ENCODE peak calls at places on chromosomes 2 and 18, in six cellular contexts. Q is iris pigment epithelial cell; J is posterior vena cava; N is GM04504; C is choroid plexus epithelial cell; U is stimulated activated CD4-positive, alpha-beta T cell treated with anti-CD3 and anti-CD28 coated beads, Interleukin-12 subunit alpha, Interleukin-12 subunit beta, amount 100 ng/mL, for 48 hours. H is an unnamed sample.

GRCh38 chr18:68426731-68427315 is 288.1 kb downstream of the TMX3 start:
- DNase-seq in Q (peak), J (no peak), N (no peak), C (no peak), U (no peak), H (no peak)

GRCh38 chr18:49565656-49566055 is 3.8 kb downstream of the LIPG start:
- DNase-seq in Q (peak), J (no peak), N (no peak), C (peak), U (no peak), H (no peak)

GRCh38 chr2:102235491-102235890 is 48.7 kb downstream of the IL1RL2 start:
- DNase-seq in Q (no peak), J (no peak), N (no peak), C (peak), U (no peak), H (no peak)

GRCh38 chr2:196242131-196242620 is 70.8 kb upstream of the STK17B start:
- DNase-seq in Q (peak), J (no peak), N (no peak), C (no peak), U (no peak), H (no peak)

GRCh38 chr2:108956375-108956774 is 32.6 kb downstream of the EDAR start:
- DNase-seq in Q (no peak), J (no peak), N (no peak), C (no peak), U (no peak), H (no peak)

GRCh38 chr2:230770804-230771203 is 58.2 kb downstream of the CAB39 start:
- DNase-seq in Q (peak), J (no peak), N (no peak), C (peak), U (no peak), H (no peak)

GRCh38 chr2:73291093-73291460 is 2.3 kb downstream of the EGR4 start:
- DNase-seq in Q (peak), J (peak), N (no peak), C (peak), U (no peak), H (peak)

GRCh38 chr2:142290931-142291330 is 160.1 kb upstream of the LRP1B start:
- DNase-seq in Q (peak), J (no peak), N (no peak), C (peak), U (no peak), H (no peak)

GRCh38 chr2:226564667-226565066 is 235.0 kb downstream of the IRS1 start:
- DNase-seq in Q (no peak), J (no peak), N (no peak), C (no peak), U (no peak), H (no peak)

GRCh38 chr2:173818285-173818684 is 146.9 kb downstream of the SP3 start:
- DNase-seq in Q (no peak), J (no peak), N (no peak), C (no peak), U (no peak), H (no peak)

GRCh38 chr18:26466026-26466425 is 82.3 kb downstream of the KCTD1 start:
- DNase-seq in Q (no peak), J (no peak), N (no peak), C (no peak), U (no peak), H (no peak)

GRCh38 chr2:74481961-74482800 is 617 bp downstream of the CCDC142 start:
- DNase-seq in Q (no peak), J (peak), N (no peak), C (no peak), U (no peak), H (no peak)

GRCh38 chr2:9796056-9796792 is 47.0 kb upstream of the TAF1B start:
- DNase-seq in Q (no peak), J (no peak), N (no peak), C (no peak), U (no peak), H (no peak)

GRCh38 chr18:12593861-12594260 is 64.0 kb downstream of the SPIRE1 start:
- DNase-seq in Q (no peak), J (no peak), N (no peak), C (no peak), U (no peak), H (no peak)

GRCh38 chr2:153005051-153005450 is 286.6 kb downstream of the ARL6IP6 start:
- DNase-seq in Q (no peak), J (no peak), N (no peak), C (no peak), U (no peak), H (no peak)

GRCh38 chr2:232124309-232124708 is 162.8 kb downstream of the DIS3L2 start:
- DNase-seq in Q (no peak), J (no peak), N (no peak), C (no peak), U (no peak), H (no peak)

GRCh38 chr2:154446324-154446723 is 252.2 kb upstream of the KCNJ3 start:
- DNase-seq in Q (no peak), J (no peak), N (no peak), C (no peak), U (no peak), H (no peak)

GRCh38 chr2:674319-674985 is 2.8 kb downstream of the TMEM18 start:
- DNase-seq in Q (peak), J (no peak), N (no peak), C (no peak), U (no peak), H (no peak)

GRCh38 chr18:78969574-78970315 is 9.9 kb upstream of the SALL3 start:
- DNase-seq in Q (no peak), J (peak), N (no peak), C (no peak), U (no peak), H (no peak)

GRCh38 chr2:222399038-222399783 is 25.1 kb upstream of the SGPP2 start:
- DNase-seq in Q (no peak), J (no peak), N (no peak), C (no peak), U (no peak), H (no peak)

GRCh38 chr2:166060191-166060590 is 67.6 kb downstream of the SCN1A start:
- DNase-seq in Q (peak), J (no peak), N (no peak), C (peak), U (no peak), H (no peak)

GRCh38 chr2:156326488-156326887 is 6.0 kb downstream of the NR4A2 start:
- DNase-seq in Q (no peak), J (no peak), N (no peak), C (no peak), U (no peak), H (no peak)

GRCh38 chr2:42029639-42030195 is 18.1 kb upstream of the PKDCC start:
- DNase-seq in Q (no peak), J (no peak), N (no peak), C (no peak), U (no peak), H (no peak)

GRCh38 chr2:213818436-213818835 is 534.2 kb downstream of the SPAG16 start:
- DNase-seq in Q (peak), J (no peak), N (no peak), C (peak), U (no peak), H (no peak)

GRCh38 chr2:216799873-216800421 is 59.9 kb downstream of the TNP1 start:
- DNase-seq in Q (peak), J (no peak), N (peak), C (peak), U (no peak), H (no peak)

GRCh38 chr2:215903208-215903607 is 110.1 kb downstream of the MREG start:
- DNase-seq in Q (no peak), J (no peak), N (no peak), C (peak), U (no peak), H (no peak)

GRCh38 chr18:45755936-45756335 is 32.0 kb downstream of the SLC14A1 start:
- DNase-seq in Q (peak), J (no peak), N (no peak), C (peak), U (no peak), H (no peak)

GRCh38 chr18:54604211-54604610 is 13.2 kb downstream of the DYNAP start:
- DNase-seq in Q (no peak), J (no peak), N (no peak), C (no peak), U (no peak), H (no peak)